ENCODE peak calls at places on chromosomes 16 and 17, in four cellular contexts. V is activated CD4-positive, alpha-beta T cell treated with anti-CD3 and anti-CD28 coated beads, Interleukin-2, amount 50 U/mL, for 1 hour; I is germinal center; F is activated CD4-positive, CD25-positive, alpha-beta regulatory T cell treated with anti-CD3 and anti-CD28 coated beads, Interleukin-2, amount 50 U/mL, for 72 hours. N is an unnamed sample.

GRCh38 chr16:48629531-48629930 is 19.6 kb upstream of the N4BP1 start:
- DNase-seq in V (no peak), I (no peak), F (no peak), N (no peak)

GRCh38 chr17:2090804-2091534 is 36.1 kb downstream of the HIC1 start:
- DNase-seq in V (no peak), I (no peak), F (no peak), N (no peak)

GRCh38 chr17:74011963-74012362 is 191.5 kb upstream of the RPL38 start:
- DNase-seq in V (no peak), I (no peak), F (no peak), N (no peak)

GRCh38 chr17:17305282-17305801 is 2.2 kb downstream of the NT5M start:
- DNase-seq in V (peak), I (peak), F (peak), N (peak)

GRCh38 chr16:70728145-70728544 is 42.3 kb upstream of the MTSS2 start:
- DNase-seq in V (no peak), I (no peak), F (no peak), N (no peak)

GRCh38 chr16:65314246-65315003 is 192.6 kb upstream of the CDH11 start:
- DNase-seq in V (no peak), I (no peak), F (no peak), N (no peak)

GRCh38 chr17:42779942-42780815 is at the start of gene WNK4:
- DNase-seq in V (no peak), I (peak), F (no peak), N (peak)

GRCh38 chr17:8062807-8063483 is 24.1 kb downstream of the ALOX15B start:
- DNase-seq in V (no peak), I (no peak), F (no peak), N (no peak)

GRCh38 chr17:51703364-51704341 is 443.3 kb downstream of the UTP18 start:
- DNase-seq in V (no peak), I (no peak), F (no peak), N (no peak)

GRCh38 chr17:74768069-74768762 is 7.9 kb downstream of the NAT9 start:
- DNase-seq in V (no peak), I (no peak), F (no peak), N (no peak)

GRCh38 chr17:30942311-30943079 is 20.8 kb downstream of the ADAP2 start:
- DNase-seq in V (no peak), I (no peak), F (no peak), N (no peak)

GRCh38 chr16:83002351-83003334 is 375.9 kb downstream of the CDH13 start:
- DNase-seq in V (no peak), I (no peak), F (no peak), N (no peak)

GRCh38 chr17:48671697-48672171 is 45.6 kb upstream of the HOXB9 start:
- DNase-seq in V (peak), I (peak), F (peak), N (peak)

GRCh38 chr16:87835882-87836331 is 33.4 kb downstream of the SLC7A5 start:
- DNase-seq in V (no peak), I (no peak), F (no peak), N (no peak)

GRCh38 chr16:69199382-69199781 is 12.4 kb downstream of the SNTB2 start:
- DNase-seq in V (no peak), I (no peak), F (no peak), N (no peak)

N was measured in small intestine.